ENCODE peak calls at places on chromosomes 16 and 17, in five cellular contexts. One of them, this sample, is unnamed.

GRCh38 chr17:11787074-11787473 is 188.8 kb downstream of the DNAH9 start:
- DNase-seq in ascending aorta: no peak
- DNase-seq in Peyer's patch: no peak
- DNase-seq in adrenal gland: no peak
- DNase-seq in cardiac muscle cell: no peak
- DNase-seq in this sample: no peak

GRCh38 chr17:444879-445454 is 92.4 kb upstream of the RPH3AL start:
- DNase-seq in cardiac muscle cell: no peak
- DNase-seq in ascending aorta: no peak
- DNase-seq in adrenal gland: no peak
- DNase-seq in Peyer's patch: no peak
- DNase-seq in this sample: no peak

GRCh38 chr16:88014954-88015805 is 63.9 kb downstream of the BANP start:
- DNase-seq in cardiac muscle cell: no peak
- DNase-seq in Peyer's patch: peak; percentile 37
- DNase-seq in ascending aorta: no peak
- DNase-seq in adrenal gland: no peak
- DNase-seq in this sample: no peak

GRCh38 chr16:20826039-20826566 is 19.8 kb downstream of the REXO5 start:
- DNase-seq in cardiac muscle cell: peak; percentile 40
- DNase-seq in adrenal gland: peak; percentile 20
- DNase-seq in Peyer's patch: no peak
- DNase-seq in ascending aorta: no peak
- DNase-seq in this sample: no peak

GRCh38 chr17:38579934-38580333 is 25.8 kb downstream of the SRCIN1 start:
- DNase-seq in cardiac muscle cell: peak; percentile 66
- DNase-seq in ascending aorta: no peak
- DNase-seq in adrenal gland: peak; percentile 80
- DNase-seq in Peyer's patch: no peak
- DNase-seq in this sample: no peak

GRCh38 chr16:1282275-1282995 is 26.6 kb downstream of the TPSD1 start:
- DNase-seq in Peyer's patch: no peak
- DNase-seq in cardiac muscle cell: no peak
- DNase-seq in ascending aorta: no peak
- DNase-seq in adrenal gland: no peak
- DNase-seq in this sample: no peak

GRCh38 chr16:3769942-3770341 is 52.6 kb upstream of the TRAP1 start:
- DNase-seq in Peyer's patch: no peak
- DNase-seq in cardiac muscle cell: no peak
- DNase-seq in adrenal gland: no peak
- DNase-seq in ascending aorta: no peak
- DNase-seq in this sample: no peak

GRCh38 chr17:74307984-74308773 is 17.8 kb upstream of the KIF19 start:
- DNase-seq in adrenal gland: peak; percentile 69
- DNase-seq in cardiac muscle cell: peak; percentile 56
- DNase-seq in ascending aorta: no peak
- DNase-seq in Peyer's patch: no peak
- DNase-seq in this sample: peak; percentile 85

GRCh38 chr17:81453712-81454111 is 58.5 kb downstream of the BAHCC1 start:
- DNase-seq in adrenal gland: no peak
- DNase-seq in ascending aorta: no peak
- DNase-seq in cardiac muscle cell: no peak
- DNase-seq in Peyer's patch: peak; percentile 59
- DNase-seq in this sample: no peak

GRCh38 chr17:79928502-79929256 is 89.4 kb upstream of the CBX4 start:
- DNase-seq in adrenal gland: no peak
- DNase-seq in Peyer's patch: no peak
- DNase-seq in ascending aorta: no peak
- DNase-seq in cardiac muscle cell: no peak
- DNase-seq in this sample: no peak

GRCh38 chr17:79929257-79930076 is 90.2 kb upstream of the CBX4 start:
- DNase-seq in Peyer's patch: no peak
- DNase-seq in ascending aorta: no peak
- DNase-seq in adrenal gland: no peak
- DNase-seq in cardiac muscle cell: no peak
- DNase-seq in this sample: no peak

GRCh38 chr17:79926308-79927135 is 87.3 kb upstream of the CBX4 start:
- DNase-seq in Peyer's patch: no peak
- DNase-seq in adrenal gland: no peak
- DNase-seq in ascending aorta: no peak
- DNase-seq in cardiac muscle cell: peak; percentile 31
- DNase-seq in this sample: no peak

GRCh38 chr17:79927136-79927661 is 88.0 kb upstream of the CBX4 start:
- DNase-seq in ascending aorta: no peak
- DNase-seq in Peyer's patch: no peak
- DNase-seq in adrenal gland: no peak
- DNase-seq in cardiac muscle cell: no peak
- DNase-seq in this sample: no peak

DNA sequence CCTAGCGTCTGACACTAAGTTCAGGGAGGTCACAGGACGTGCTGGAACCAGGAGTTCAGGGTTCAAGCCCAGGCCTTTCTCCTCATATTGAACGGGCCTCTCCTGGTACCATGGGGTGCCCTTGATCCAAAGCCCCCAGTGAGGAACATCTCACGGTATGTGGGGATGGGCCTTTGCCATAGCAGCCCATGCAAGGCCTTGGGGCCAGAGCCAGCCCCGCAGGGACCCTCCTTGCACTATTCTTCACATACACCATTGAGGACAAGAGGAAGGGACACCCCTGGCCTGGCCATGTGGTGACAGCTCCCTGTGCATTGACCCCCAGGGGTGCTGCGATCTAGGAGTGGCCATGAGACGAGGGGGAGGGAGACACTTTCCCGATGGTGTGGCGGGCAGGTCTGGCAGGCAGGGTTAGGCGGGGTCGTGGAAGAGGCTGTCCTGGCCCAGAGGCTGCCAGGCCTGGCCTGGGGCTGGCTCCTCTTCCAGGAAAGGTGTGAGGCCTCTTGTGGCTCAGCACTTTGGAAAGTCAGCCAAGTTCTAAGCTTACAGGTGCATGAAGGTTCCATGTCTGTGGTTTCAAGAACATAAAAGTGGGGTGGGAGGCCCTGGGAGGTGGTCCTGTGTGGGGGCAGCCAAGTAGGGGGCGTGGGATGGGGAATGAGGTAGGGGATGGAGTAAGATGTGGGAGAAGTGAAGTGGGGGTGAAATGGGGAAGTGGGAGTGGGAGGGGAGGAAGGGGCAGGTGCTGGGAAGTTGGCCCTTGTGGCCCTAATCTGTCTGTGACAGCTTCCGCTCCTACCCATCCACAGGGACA is 88.7 kb upstream of the CBX4 start:
- DNase-seq in adrenal gland: no peak
- DNase-seq in ascending aorta: no peak
- DNase-seq in Peyer's patch: no peak
- DNase-seq in cardiac muscle cell: no peak
- DNase-seq in this sample: peak; percentile 65
- H3K27me3 ChIP-seq in adrenal gland: peaks cover 15% of the 10 kb centered on the region
- H3K27me3 ChIP-seq in ascending aorta: peaks cover 8% of the 10 kb centered on the region
- H3K27me3 ChIP-seq in Peyer's patch: no peaks in the 10 kb centered on the region
- H3K27me3 ChIP-seq in cardiac muscle cell: peaks cover 35% of the 10 kb centered on the region
- H3K27me3 ChIP-seq in this sample: peaks cover 8% of the 10 kb centered on the region

GRCh38 chr16:15946257-15947044 is 3.0 kb upstream of the ABCC1 start:
- DNase-seq in adrenal gland: no peak
- DNase-seq in Peyer's patch: no peak
- DNase-seq in cardiac muscle cell: peak; percentile 73
- DNase-seq in ascending aorta: no peak
- DNase-seq in this sample: no peak
- TF ChIP-seq CTCF in adrenal gland: no peak
- TF ChIP-seq CTCF in Peyer's patch: no peak
- TF ChIP-seq CTCF in cardiac muscle cell: no peak
- TF ChIP-seq CTCF in ascending aorta: no peak
- TF ChIP-seq CTCF in this sample: no peak

GRCh38 chr17:60390881-60391418 is 983 bp downstream of the USP32 start:
- DNase-seq in cardiac muscle cell: peak; percentile 62
- DNase-seq in adrenal gland: peak; percentile 64
- DNase-seq in ascending aorta: peak; percentile 66
- DNase-seq in Peyer's patch: peak; percentile 56
- DNase-seq in this sample: peak; percentile 37

GRCh38 chr17:60390223-60390622 is 1.7 kb downstream of the USP32 start:
- DNase-seq in cardiac muscle cell: peak; percentile 85
- DNase-seq in ascending aorta: no peak
- DNase-seq in adrenal gland: peak; percentile 68
- DNase-seq in Peyer's patch: no peak
- DNase-seq in this sample: no peak

GRCh38 chr17:60387666-60388065 is 4.3 kb downstream of the USP32 start:
- DNase-seq in cardiac muscle cell: no peak
- DNase-seq in adrenal gland: no peak
- DNase-seq in ascending aorta: no peak
- DNase-seq in Peyer's patch: no peak
- DNase-seq in this sample: no peak

GRCh38 chr17:60386475-60387058 is 5.4 kb downstream of the USP32 start:
- DNase-seq in ascending aorta: no peak
- DNase-seq in Peyer's patch: no peak
- DNase-seq in adrenal gland: no peak
- DNase-seq in cardiac muscle cell: no peak
- DNase-seq in this sample: no peak

GRCh38 chr17:60388742-60389141 is 3.2 kb downstream of the USP32 start:
- DNase-seq in ascending aorta: no peak
- DNase-seq in adrenal gland: no peak
- DNase-seq in cardiac muscle cell: peak; percentile 32
- DNase-seq in Peyer's patch: no peak
- DNase-seq in this sample: no peak
- H3K4me3 ChIP-seq in ascending aorta: no peak overlapping the region
- H3K4me3 ChIP-seq in adrenal gland: no peak overlapping the region
- H3K4me3 ChIP-seq in cardiac muscle cell: no peak overlapping the region
- H3K4me3 ChIP-seq in Peyer's patch: no peak overlapping the region
- H3K4me3 ChIP-seq in this sample: no peak overlapping the region

GRCh38 chr16:70254095-70254964 is 2.6 kb upstream of the EXOSC6 start:
- DNase-seq in cardiac muscle cell: no peak
- DNase-seq in Peyer's patch: no peak
- DNase-seq in ascending aorta: no peak
- DNase-seq in adrenal gland: no peak
- DNase-seq in this sample: no peak
- H3K27me3 ChIP-seq in cardiac muscle cell: no peaks in the 10 kb centered on the region
- H3K27me3 ChIP-seq in Peyer's patch: no peaks in the 10 kb centered on the region
- H3K27me3 ChIP-seq in ascending aorta: no peaks in the 10 kb centered on the region
- H3K27me3 ChIP-seq in adrenal gland: no peaks in the 10 kb centered on the region
- H3K27me3 ChIP-seq in this sample: no peaks in the 10 kb centered on the region

DNA sequence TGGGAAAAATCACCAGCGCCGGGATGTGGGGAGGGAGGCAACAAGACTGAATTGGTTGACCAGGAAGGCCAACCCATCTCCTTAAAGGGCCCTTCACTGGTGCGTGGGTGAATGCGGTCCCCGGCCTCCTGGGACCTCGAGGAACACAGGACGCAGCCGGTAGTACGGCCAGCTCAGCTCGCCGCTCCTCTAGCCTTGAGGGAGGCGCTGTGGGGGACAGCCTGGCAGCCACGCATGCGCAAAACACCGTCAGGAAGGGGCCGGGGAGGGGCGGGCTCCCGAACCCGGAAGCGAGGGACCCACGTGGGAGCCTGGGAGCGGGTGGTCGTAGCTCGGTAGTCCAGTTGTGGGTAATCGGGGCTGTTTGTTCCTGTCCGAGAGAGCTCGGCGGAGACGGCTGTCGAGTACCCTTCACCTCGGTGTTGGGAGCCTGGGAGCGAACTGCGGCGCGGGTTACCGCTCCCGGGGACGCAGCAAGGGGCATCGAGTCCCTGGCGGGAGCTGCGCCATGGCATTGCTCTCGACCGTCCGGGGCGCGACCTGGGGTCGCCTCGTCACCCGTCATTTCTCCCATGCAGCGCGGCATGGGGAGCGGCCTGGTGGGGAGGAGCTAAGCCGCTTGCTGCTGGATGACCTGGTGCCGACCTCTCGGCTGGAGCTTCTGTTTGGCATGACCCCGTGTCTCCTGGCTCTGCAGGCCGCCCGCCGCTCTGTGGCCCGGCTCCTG is at the start of gene MRM1:
- DNase-seq in adrenal gland: peak; percentile 95
- DNase-seq in Peyer's patch: peak; percentile 97
- DNase-seq in cardiac muscle cell: peak; percentile 92
- DNase-seq in ascending aorta: peak; percentile 96
- DNase-seq in this sample: peak; percentile 94
- TF ChIP-seq CTCF in adrenal gland: peak; percentile 8
- TF ChIP-seq CTCF in Peyer's patch: no peak
- TF ChIP-seq CTCF in cardiac muscle cell: peak; percentile 24
- TF ChIP-seq CTCF in ascending aorta: peak; percentile 2
- TF ChIP-seq CTCF in this sample: no peak

GRCh38 chr17:58416396-58416795 is 938 bp downstream of the RNF43 start:
- DNase-seq in Peyer's patch: no peak
- DNase-seq in ascending aorta: no peak
- DNase-seq in adrenal gland: no peak
- DNase-seq in cardiac muscle cell: no peak
- DNase-seq in this sample: no peak

GRCh38 chr17:58414596-58414997 is 2.7 kb downstream of the RNF43 start:
- DNase-seq in Peyer's patch: no peak
- DNase-seq in adrenal gland: no peak
- DNase-seq in ascending aorta: no peak
- DNase-seq in cardiac muscle cell: no peak
- DNase-seq in this sample: no peak

GRCh38 chr17:58415371-58416055 is 1.8 kb downstream of the RNF43 start:
- DNase-seq in cardiac muscle cell: no peak
- DNase-seq in Peyer's patch: peak; percentile 75
- DNase-seq in adrenal gland: peak; percentile 63
- DNase-seq in ascending aorta: no peak
- DNase-seq in this sample: peak; percentile 30

GRCh38 chr17:58417300-58418092 is at the start of gene RNF43:
- DNase-seq in Peyer's patch: peak; percentile 98
- DNase-seq in adrenal gland: peak; percentile 99
- DNase-seq in ascending aorta: peak; percentile 92
- DNase-seq in cardiac muscle cell: peak; percentile 92
- DNase-seq in this sample: peak; percentile 99

DNA sequence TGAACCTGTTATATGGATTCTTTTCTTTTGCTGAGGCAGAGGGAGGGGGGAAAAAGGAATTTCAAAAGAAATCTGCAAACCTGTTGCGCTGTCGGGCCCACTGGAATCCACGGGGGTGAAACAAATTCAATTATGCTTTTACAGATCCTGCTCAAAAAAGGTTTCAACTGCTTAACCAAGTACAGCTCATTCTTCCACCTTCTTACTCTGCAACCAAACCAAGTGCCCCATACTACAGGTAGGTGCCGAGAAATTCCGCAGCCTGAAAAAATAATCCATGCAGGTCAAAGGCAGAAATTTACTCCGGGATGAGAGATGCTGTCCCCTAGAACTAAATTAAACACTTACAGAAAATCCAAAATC is 416 bp downstream of the RNF43 start:
- DNase-seq in cardiac muscle cell: no peak
- DNase-seq in adrenal gland: no peak
- DNase-seq in Peyer's patch: no peak
- DNase-seq in ascending aorta: no peak
- DNase-seq in this sample: peak; percentile 3
- H3K4me3 ChIP-seq in cardiac muscle cell: peak overlapping the region; percentile 51
- H3K4me3 ChIP-seq in adrenal gland: no peak overlapping the region
- H3K4me3 ChIP-seq in Peyer's patch: no peak overlapping the region
- H3K4me3 ChIP-seq in ascending aorta: peak overlapping the region; percentile 34
- H3K4me3 ChIP-seq in this sample: peak overlapping the region; percentile 37

DNA sequence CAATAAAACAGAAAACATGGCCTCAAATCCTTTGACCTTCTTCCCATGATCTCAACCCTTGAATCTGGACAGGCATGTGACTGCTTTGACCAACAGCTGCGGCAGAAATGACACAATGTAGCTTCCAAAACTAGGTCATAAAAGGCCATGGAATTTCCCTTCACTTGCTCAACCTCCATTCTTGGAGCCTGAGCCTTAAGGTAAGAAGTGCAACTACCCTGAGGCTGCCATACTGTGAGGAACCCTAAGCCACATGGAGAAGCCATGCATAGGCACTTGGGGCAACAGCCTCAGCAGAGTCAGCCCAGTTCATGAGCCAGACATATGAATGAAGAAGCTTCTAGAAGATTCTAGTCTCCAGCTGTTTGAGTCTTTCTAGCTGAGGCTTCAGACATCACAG is 75.8 kb upstream of the BRD7 start:
- DNase-seq in ascending aorta: peak; percentile 53
- DNase-seq in cardiac muscle cell: peak; percentile 7
- DNase-seq in Peyer's patch: no peak
- DNase-seq in adrenal gland: no peak
- DNase-seq in this sample: no peak
- H3K27me3 ChIP-seq in ascending aorta: no peaks in the 10 kb centered on the region
- H3K27me3 ChIP-seq in cardiac muscle cell: peaks cover 62% of the 10 kb centered on the region
- H3K27me3 ChIP-seq in Peyer's patch: no peaks in the 10 kb centered on the region
- H3K27me3 ChIP-seq in adrenal gland: no peaks in the 10 kb centered on the region
- H3K27me3 ChIP-seq in this sample: no peaks in the 10 kb centered on the region

This sample was measured in thyroid gland.